ENCODE peak calls at places on chromosomes 1 and 21, in nine cellular contexts. One of them, this sample, is unnamed.

GRCh38 chr1:207030522-207031009 is 2.0 kb downstream of the C1orf116 start:
- DNase-seq in ovary: no peak
- DNase-seq in H1: no peak
- DNase-seq in A549: no peak
- DNase-seq in transverse colon: no peak
- DNase-seq in GM12878: no peak
- DNase-seq in stomach: no peak
- DNase-seq in K562: no peak
- DNase-seq in suprapubic skin: no peak
- DNase-seq in this sample: no peak

GRCh38 chr21:23480591-23481270 is 2126.6 kb downstream of the MRPL39 start:
- DNase-seq in K562: no peak
- DNase-seq in H1: no peak
- DNase-seq in suprapubic skin: no peak
- DNase-seq in transverse colon: no peak
- DNase-seq in stomach: no peak
- DNase-seq in A549: no peak
- DNase-seq in GM12878: no peak
- DNase-seq in ovary: no peak
- DNase-seq in this sample: no peak

GRCh38 chr1:169949139-169949538 is 55.4 kb upstream of the SCYL3 start:
- DNase-seq in ovary: no peak
- DNase-seq in A549: no peak
- DNase-seq in H1: no peak
- DNase-seq in K562: no peak
- DNase-seq in GM12878: no peak
- DNase-seq in stomach: no peak
- DNase-seq in suprapubic skin: no peak
- DNase-seq in transverse colon: no peak
- DNase-seq in this sample: no peak

GRCh38 chr1:7705048-7705907 is 65.8 kb upstream of the VAMP3 start:
- DNase-seq in ovary: no peak
- DNase-seq in suprapubic skin: no peak
- DNase-seq in stomach: peak
- DNase-seq in GM12878: no peak
- DNase-seq in A549: no peak
- DNase-seq in H1: no peak
- DNase-seq in K562: no peak
- DNase-seq in transverse colon: peak
- DNase-seq in this sample: no peak

GRCh38 chr1:97758589-97759057 is 162.2 kb downstream of the DPYD start:
- DNase-seq in suprapubic skin: no peak
- DNase-seq in GM12878: no peak
- DNase-seq in stomach: no peak
- DNase-seq in K562: no peak
- DNase-seq in H1: no peak
- DNase-seq in A549: peak
- DNase-seq in transverse colon: no peak
- DNase-seq in ovary: no peak
- DNase-seq in this sample: no peak

GRCh38 chr1:154186177-154186576 is 5.7 kb downstream of the TPM3 start:
- DNase-seq in ovary: no peak
- DNase-seq in K562: peak
- DNase-seq in GM12878: no peak
- DNase-seq in H1: peak
- DNase-seq in stomach: peak
- DNase-seq in transverse colon: peak
- DNase-seq in A549: peak
- DNase-seq in suprapubic skin: no peak
- DNase-seq in this sample: no peak

GRCh38 chr1:246279402-246279801 is 227.7 kb downstream of the SMYD3 start:
- DNase-seq in stomach: no peak
- DNase-seq in K562: no peak
- DNase-seq in ovary: no peak
- DNase-seq in H1: no peak
- DNase-seq in suprapubic skin: no peak
- DNase-seq in A549: no peak
- DNase-seq in GM12878: no peak
- DNase-seq in transverse colon: no peak
- DNase-seq in this sample: no peak

GRCh38 chr1:70487910-70488665 is 77.0 kb downstream of the CTH start:
- DNase-seq in GM12878: peak
- DNase-seq in stomach: no peak
- DNase-seq in ovary: no peak
- DNase-seq in suprapubic skin: no peak
- DNase-seq in H1: peak
- DNase-seq in K562: peak
- DNase-seq in transverse colon: peak
- DNase-seq in A549: peak
- DNase-seq in this sample: no peak

GRCh38 chr1:218496561-218496960 is 151.4 kb downstream of the TGFB2 start:
- DNase-seq in GM12878: no peak
- DNase-seq in transverse colon: no peak
- DNase-seq in stomach: no peak
- DNase-seq in H1: no peak
- DNase-seq in A549: peak
- DNase-seq in ovary: no peak
- DNase-seq in suprapubic skin: no peak
- DNase-seq in K562: no peak
- DNase-seq in this sample: no peak

GRCh38 chr1:41954533-41954944 is 35.8 kb upstream of the HIVEP3 start:
- DNase-seq in stomach: no peak
- DNase-seq in A549: no peak
- DNase-seq in suprapubic skin: no peak
- DNase-seq in transverse colon: no peak
- DNase-seq in GM12878: no peak
- DNase-seq in H1: peak
- DNase-seq in K562: no peak
- DNase-seq in ovary: peak
- DNase-seq in this sample: no peak

GRCh38 chr1:230858918-230859819 is 9.2 kb downstream of the C1orf198 start:
- DNase-seq in A549: no peak
- DNase-seq in ovary: no peak
- DNase-seq in stomach: no peak
- DNase-seq in suprapubic skin: no peak
- DNase-seq in K562: no peak
- DNase-seq in GM12878: no peak
- DNase-seq in H1: no peak
- DNase-seq in transverse colon: no peak
- DNase-seq in this sample: peak

GRCh38 chr1:235650341-235651169 is 971 bp upstream of the GNG4 start:
- DNase-seq in GM12878: no peak
- DNase-seq in suprapubic skin: no peak
- DNase-seq in A549: peak
- DNase-seq in K562: no peak
- DNase-seq in H1: no peak
- DNase-seq in ovary: peak
- DNase-seq in stomach: no peak
- DNase-seq in transverse colon: peak
- DNase-seq in this sample: no peak

GRCh38 chr1:87450615-87451209 is 122.0 kb downstream of the LMO4 start:
- DNase-seq in suprapubic skin: no peak
- DNase-seq in A549: peak
- DNase-seq in K562: no peak
- DNase-seq in GM12878: peak
- DNase-seq in stomach: peak
- DNase-seq in ovary: no peak
- DNase-seq in H1: no peak
- DNase-seq in transverse colon: peak
- DNase-seq in this sample: no peak

GRCh38 chr1:236516929-236517704 is 6.7 kb upstream of the LGALS8 start:
- DNase-seq in stomach: no peak
- DNase-seq in K562: no peak
- DNase-seq in ovary: no peak
- DNase-seq in H1: no peak
- DNase-seq in transverse colon: no peak
- DNase-seq in suprapubic skin: no peak
- DNase-seq in A549: peak
- DNase-seq in GM12878: no peak
- DNase-seq in this sample: no peak

GRCh38 chr1:176602388-176603004 is 139.5 kb downstream of the PAPPA2 start:
- DNase-seq in ovary: no peak
- DNase-seq in stomach: no peak
- DNase-seq in transverse colon: no peak
- DNase-seq in GM12878: no peak
- DNase-seq in A549: no peak
- DNase-seq in H1: no peak
- DNase-seq in K562: no peak
- DNase-seq in suprapubic skin: no peak
- DNase-seq in this sample: no peak

GRCh38 chr1:12166834-12167492 is at the start of gene TNFRSF1B:
- DNase-seq in K562: peak
- DNase-seq in A549: no peak
- DNase-seq in suprapubic skin: no peak
- DNase-seq in H1: no peak
- DNase-seq in ovary: peak
- DNase-seq in stomach: peak
- DNase-seq in GM12878: no peak
- DNase-seq in transverse colon: peak
- DNase-seq in this sample: no peak

GRCh38 chr1:157488160-157488559 is 64.2 kb downstream of the FCRL5 start:
- DNase-seq in K562: no peak
- DNase-seq in transverse colon: no peak
- DNase-seq in GM12878: no peak
- DNase-seq in H1: no peak
- DNase-seq in suprapubic skin: no peak
- DNase-seq in A549: no peak
- DNase-seq in stomach: no peak
- DNase-seq in ovary: no peak
- DNase-seq in this sample: no peak

GRCh38 chr1:157369808-157370521 is 182.3 kb downstream of the FCRL5 start:
- DNase-seq in H1: no peak
- DNase-seq in GM12878: peak
- DNase-seq in ovary: no peak
- DNase-seq in A549: peak
- DNase-seq in K562: peak
- DNase-seq in suprapubic skin: no peak
- DNase-seq in stomach: peak
- DNase-seq in transverse colon: peak
- DNase-seq in this sample: no peak

GRCh38 chr1:4021153-4021894 is 121.3 kb upstream of the C1orf174 start:
- DNase-seq in stomach: no peak
- DNase-seq in ovary: no peak
- DNase-seq in transverse colon: no peak
- DNase-seq in suprapubic skin: no peak
- DNase-seq in A549: no peak
- DNase-seq in GM12878: no peak
- DNase-seq in K562: no peak
- DNase-seq in H1: no peak
- DNase-seq in this sample: no peak

DNA sequence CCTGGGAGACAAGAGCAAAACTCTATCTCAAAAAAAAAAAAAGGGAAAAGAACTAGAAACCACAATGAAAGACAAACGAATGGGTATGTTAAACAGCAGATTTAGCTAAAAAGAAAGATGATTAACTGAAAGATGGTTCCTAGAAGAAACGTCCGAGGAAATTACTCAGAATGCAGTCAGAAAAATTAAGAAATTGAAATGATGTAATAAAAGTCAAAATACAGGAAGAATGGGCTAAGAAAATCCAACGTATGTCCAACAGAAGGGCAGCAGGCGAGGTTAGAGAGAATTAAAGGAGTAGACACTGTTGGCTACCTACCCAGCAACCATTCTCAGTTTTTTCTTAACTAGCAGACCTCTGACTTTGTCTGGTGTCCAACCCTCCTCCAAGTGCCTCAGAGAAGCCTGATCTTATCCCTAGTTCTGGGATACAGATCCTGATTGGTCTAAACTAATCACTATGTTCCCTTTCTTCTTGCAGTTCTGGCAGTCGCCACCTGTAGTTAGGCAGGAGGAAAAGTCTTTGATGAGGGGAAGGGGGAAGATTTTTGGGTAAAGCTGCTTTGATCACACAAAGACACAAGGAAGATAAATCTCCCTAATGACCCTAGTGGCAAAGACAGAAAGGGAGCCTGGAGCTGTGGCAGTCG is 25.7 kb downstream of the GPR161 start:
- DNase-seq in H1: no peak
- DNase-seq in GM12878: no peak
- DNase-seq in transverse colon: no peak
- DNase-seq in stomach: no peak
- DNase-seq in K562: no peak
- DNase-seq in ovary: no peak
- DNase-seq in A549: no peak
- DNase-seq in suprapubic skin: no peak
- DNase-seq in this sample: no peak
- H3K27ac ChIP-seq in H1: no peak
- H3K27ac ChIP-seq in GM12878: no peak
- H3K27ac ChIP-seq in transverse colon: no peak
- H3K27ac ChIP-seq in stomach: no peak
- H3K27ac ChIP-seq in K562: no peak
- H3K27ac ChIP-seq in ovary: no peak
- H3K27ac ChIP-seq in A549: no peak
- H3K27ac ChIP-seq in suprapubic skin: no peak
- H3K27ac ChIP-seq in this sample: no peak

DNA sequence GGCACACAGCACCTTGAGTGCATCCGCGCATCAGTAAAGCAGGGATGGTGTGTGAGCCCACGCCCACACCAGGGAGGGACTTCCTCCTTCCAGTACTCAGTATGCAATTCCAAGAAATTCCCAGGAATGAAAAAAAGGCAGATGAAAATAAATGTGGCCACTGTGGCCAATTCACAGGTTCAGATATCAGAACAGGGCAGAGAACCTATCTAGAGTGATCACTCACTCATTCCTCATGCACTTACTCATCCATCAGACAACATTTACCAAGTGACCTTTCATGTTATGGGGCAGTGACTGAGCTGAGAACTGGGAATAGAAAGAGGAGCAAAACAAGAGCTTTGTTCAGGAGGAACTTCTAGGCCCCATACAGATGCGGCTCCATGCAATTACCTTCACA is 113.7 kb downstream of the ZSCAN20 start:
- DNase-seq in K562: no peak
- DNase-seq in suprapubic skin: no peak
- DNase-seq in transverse colon: no peak
- DNase-seq in A549: peak
- DNase-seq in GM12878: no peak
- DNase-seq in H1: no peak
- DNase-seq in stomach: no peak
- DNase-seq in ovary: no peak
- DNase-seq in this sample: no peak
- TF ChIP-seq EP300 in K562: no peak
- TF ChIP-seq EP300 in suprapubic skin: no peak
- TF ChIP-seq EP300 in transverse colon: no peak
- TF ChIP-seq EP300 in A549: no peak
- TF ChIP-seq EP300 in GM12878: no peak
- TF ChIP-seq EP300 in H1: no peak
- TF ChIP-seq EP300 in stomach: no peak
- TF ChIP-seq EP300 in ovary: no peak
- TF ChIP-seq EP300 in this sample: no peak

GRCh38 chr1:89690595-89690994 is 57.7 kb downstream of the LRRC8C start:
- DNase-seq in ovary: no peak
- DNase-seq in transverse colon: no peak
- DNase-seq in K562: no peak
- DNase-seq in H1: no peak
- DNase-seq in GM12878: no peak
- DNase-seq in stomach: no peak
- DNase-seq in A549: no peak
- DNase-seq in suprapubic skin: no peak
- DNase-seq in this sample: no peak
- H3K27ac ChIP-seq in ovary: no peak
- H3K27ac ChIP-seq in transverse colon: no peak
- H3K27ac ChIP-seq in K562: no peak
- H3K27ac ChIP-seq in H1: no peak
- H3K27ac ChIP-seq in GM12878: no peak
- H3K27ac ChIP-seq in stomach: no peak
- H3K27ac ChIP-seq in A549: no peak
- H3K27ac ChIP-seq in suprapubic skin: no peak
- H3K27ac ChIP-seq in this sample: no peak

GRCh38 chr1:204583909-204584632 is 67.9 kb downstream of the MDM4 start:
- DNase-seq in K562: no peak
- DNase-seq in A549: no peak
- DNase-seq in transverse colon: no peak
- DNase-seq in stomach: peak
- DNase-seq in H1: no peak
- DNase-seq in ovary: no peak
- DNase-seq in GM12878: no peak
- DNase-seq in suprapubic skin: no peak
- DNase-seq in this sample: no peak
- TF ChIP-seq EP300 in K562: no peak
- TF ChIP-seq EP300 in A549: no peak
- TF ChIP-seq EP300 in transverse colon: no peak
- TF ChIP-seq EP300 in stomach: no peak
- TF ChIP-seq EP300 in H1: no peak
- TF ChIP-seq EP300 in ovary: no peak
- TF ChIP-seq EP300 in GM12878: no peak
- TF ChIP-seq EP300 in suprapubic skin: no peak
- TF ChIP-seq EP300 in this sample: no peak

This sample was measured in tibial nerve.